ENCODE peak calls at places on chromosomes 4 and X, in nine cellular contexts. A is WTC11; J is NCI-H345; B is hypothalamus; M is GM13977; W is activated naive CD4-positive, alpha-beta T cell treated with anti-CD3 and anti-CD28 coated beads, Interleukin-2, amount 10 ng/mL, durations not matched to agents 7 days and 5 days; Q is iPS-NIHi11; S is T-helper 17 cell; O is stimulated activated naive CD4-positive, alpha-beta T cell. I is an unnamed sample.

GRCh38 chr4:80462537-80463207 is 127.1 kb downstream of the CFAP299 start:
- DNase-seq in A (no peak), O (no peak), S (no peak), J (no peak), B (no peak), W (no peak), M (peak), Q (no peak), I (peak)

GRCh38 chrX:9538544-9539045 is 73.7 kb downstream of the TBL1X start:
- DNase-seq in S (no peak), W (no peak), A (no peak), M (no peak), J (peak), Q (no peak), O (no peak), B (no peak), I (no peak)

GRCh38 chrX:138034136-138034535 is 468.2 kb downstream of the ZIC3 start:
- DNase-seq in A (no peak), B (no peak), W (no peak), Q (no peak), S (no peak), J (no peak), O (no peak), M (no peak), I (no peak)

GRCh38 chr4:86730310-86730709 is 118.9 kb downstream of the SLC10A6 start:
- DNase-seq in A (peak), S (no peak), Q (peak), M (no peak), J (no peak), O (no peak), W (no peak), B (no peak), I (no peak)

GRCh38 chrX:14080031-14080430 is 50.3 kb upstream of the GEMIN8 start:
- DNase-seq in B (no peak), M (no peak), J (no peak), W (no peak), O (no peak), Q (no peak), S (no peak), A (no peak), I (no peak)

GRCh38 chrX:24248042-24248441 is 65.8 kb downstream of the SUPT20HL2 start:
- DNase-seq in J (no peak), W (no peak), A (no peak), B (no peak), M (no peak), O (no peak), S (no peak), Q (no peak), I (no peak)

GRCh38 chr4:128294464-128294863 is 6.9 kb upstream of the PGRMC2 start:
- DNase-seq in O (no peak), J (no peak), A (no peak), Q (no peak), B (no peak), W (no peak), M (no peak), S (no peak), I (no peak)

GRCh38 chrX:38166478-38167083 is 54.1 kb downstream of the SRPX start:
- DNase-seq in S (no peak), Q (no peak), M (peak), B (no peak), A (no peak), O (no peak), W (no peak), J (peak), I (peak)

GRCh38 chr4:69689530-69690111 is 36.6 kb upstream of the UGT2A1 start:
- DNase-seq in O (no peak), M (peak), S (no peak), W (no peak), Q (peak), J (peak), B (no peak), A (no peak), I (peak)

GRCh38 chr4:159077702-159078495 is 25.0 kb upstream of the RAPGEF2 start:
- DNase-seq in O (no peak), Q (no peak), A (no peak), B (no peak), J (peak), W (no peak), M (peak), S (no peak), I (no peak)

GRCh38 chr4:41339812-41340809 is 83.4 kb downstream of the UCHL1 start:
- DNase-seq in W (no peak), Q (peak), A (peak), J (no peak), S (no peak), M (no peak), B (peak), O (no peak), I (peak)

GRCh38 chrX:33725556-33726232 is 406.4 kb downstream of the FAM47A start:
- DNase-seq in Q (peak), O (no peak), J (no peak), B (no peak), W (no peak), A (peak), S (no peak), M (no peak), I (no peak)

GRCh38 chrX:130120746-130121504 is 10.6 kb upstream of the ELF4 start:
- DNase-seq in S (peak), O (peak), A (peak), Q (peak), W (peak), B (peak), M (peak), J (peak), I (peak)

GRCh38 chrX:40156472-40157227 is 58.9 kb upstream of the BCOR start:
- DNase-seq in J (no peak), M (no peak), A (peak), W (no peak), B (no peak), Q (no peak), S (no peak), O (no peak), I (no peak)

GRCh38 chr4:132334081-132334480 is 815.0 kb upstream of the PCDH10 start:
- DNase-seq in B (no peak), W (no peak), O (no peak), M (no peak), Q (no peak), S (no peak), J (no peak), A (no peak), I (no peak)

GRCh38 chr4:88297131-88297530 is 12.8 kb upstream of the PPM1K start:
- DNase-seq in S (no peak), O (no peak), A (no peak), M (no peak), J (no peak), Q (no peak), W (no peak), B (no peak), I (no peak)

GRCh38 chrX:129577473-129577872 is 37.4 kb downstream of the OCRL start:
- DNase-seq in S (no peak), W (no peak), B (no peak), M (no peak), J (no peak), Q (no peak), O (no peak), A (no peak), I (peak)

GRCh38 chr4:140150636-140150885 is 3.4 kb downstream of the MAML3 start:
- DNase-seq in M (no peak), B (no peak), Q (no peak), W (peak), O (no peak), A (no peak), S (no peak), J (no peak), I (no peak)

GRCh38 chr4:111204807-111205206 is 581.9 kb upstream of the PITX2 start:
- DNase-seq in A (no peak), O (no peak), W (no peak), S (no peak), B (no peak), Q (no peak), J (no peak), M (no peak), I (no peak)

I was measured in GM23248.